ENCODE peak calls at places on chromosomes 1 and 21, in five cellular contexts. One of them, this sample, is unnamed.

GRCh38 chr1:116999596-116999995 is 2.0 kb upstream of the CD101 start:
- DNase-seq in astrocyte of the spinal cord: no peak
- DNase-seq in fibroblast of the aortic adventitia: no peak
- DNase-seq in stomach: no peak
- DNase-seq in GM12865: no peak
- DNase-seq in this sample: no peak

GRCh38 chr1:119808491-119808890 is 2.8 kb downstream of the REG4 start:
- DNase-seq in fibroblast of the aortic adventitia: peak
- DNase-seq in GM12865: no peak
- DNase-seq in stomach: no peak
- DNase-seq in astrocyte of the spinal cord: peak
- DNase-seq in this sample: no peak

GRCh38 chr1:159007734-159008133 is 2.0 kb upstream of the IFI16 start:
- DNase-seq in stomach: no peak
- DNase-seq in fibroblast of the aortic adventitia: no peak
- DNase-seq in GM12865: no peak
- DNase-seq in astrocyte of the spinal cord: no peak
- DNase-seq in this sample: no peak

GRCh38 chr1:228440761-228441500 is 24.3 kb upstream of the TRIM17 start:
- DNase-seq in astrocyte of the spinal cord: no peak
- DNase-seq in stomach: no peak
- DNase-seq in fibroblast of the aortic adventitia: no peak
- DNase-seq in GM12865: no peak
- DNase-seq in this sample: no peak

GRCh38 chr1:246142320-246142893 is 364.7 kb downstream of the SMYD3 start:
- DNase-seq in astrocyte of the spinal cord: peak
- DNase-seq in fibroblast of the aortic adventitia: peak
- DNase-seq in GM12865: no peak
- DNase-seq in stomach: no peak
- DNase-seq in this sample: no peak

GRCh38 chr21:37914211-37914900 is 1.9 kb downstream of the KCNJ6 start:
- DNase-seq in GM12865: peak
- DNase-seq in fibroblast of the aortic adventitia: no peak
- DNase-seq in stomach: no peak
- DNase-seq in astrocyte of the spinal cord: peak
- DNase-seq in this sample: peak

GRCh38 chr1:225508538-225509375 is 80.9 kb upstream of the LBR start:
- DNase-seq in fibroblast of the aortic adventitia: peak
- DNase-seq in astrocyte of the spinal cord: peak
- DNase-seq in GM12865: no peak
- DNase-seq in stomach: peak
- DNase-seq in this sample: no peak

GRCh38 chr1:77370588-77371306 is 88.9 kb downstream of the AK5 start:
- DNase-seq in GM12865: no peak
- DNase-seq in stomach: no peak
- DNase-seq in fibroblast of the aortic adventitia: peak
- DNase-seq in astrocyte of the spinal cord: peak
- DNase-seq in this sample: no peak

GRCh38 chr1:243598433-243598832 is 251.6 kb downstream of the AKT3 start:
- DNase-seq in astrocyte of the spinal cord: peak
- DNase-seq in GM12865: peak
- DNase-seq in fibroblast of the aortic adventitia: peak
- DNase-seq in stomach: no peak
- DNase-seq in this sample: no peak

GRCh38 chr21:27831821-27832569 is 865.1 kb upstream of the ADAMTS5 start:
- DNase-seq in astrocyte of the spinal cord: peak
- DNase-seq in GM12865: no peak
- DNase-seq in fibroblast of the aortic adventitia: peak
- DNase-seq in stomach: no peak
- DNase-seq in this sample: no peak

GRCh38 chr1:201266774-201267173 is 16.5 kb upstream of the PKP1 start:
- DNase-seq in stomach: peak
- DNase-seq in fibroblast of the aortic adventitia: peak
- DNase-seq in GM12865: no peak
- DNase-seq in astrocyte of the spinal cord: peak
- DNase-seq in this sample: no peak

GRCh38 chr1:218617986-218618385 is 272.9 kb downstream of the TGFB2 start:
- DNase-seq in GM12865: no peak
- DNase-seq in astrocyte of the spinal cord: no peak
- DNase-seq in fibroblast of the aortic adventitia: peak
- DNase-seq in stomach: no peak
- DNase-seq in this sample: no peak

GRCh38 chr21:33522297-33522696 is 19.6 kb downstream of the GART start:
- DNase-seq in fibroblast of the aortic adventitia: no peak
- DNase-seq in stomach: no peak
- DNase-seq in GM12865: no peak
- DNase-seq in astrocyte of the spinal cord: no peak
- DNase-seq in this sample: no peak

GRCh38 chr1:201838381-201838780 is 9.4 kb downstream of the IPO9 start:
- DNase-seq in fibroblast of the aortic adventitia: peak
- DNase-seq in stomach: no peak
- DNase-seq in GM12865: no peak
- DNase-seq in astrocyte of the spinal cord: no peak
- DNase-seq in this sample: no peak

GRCh38 chr1:53134961-53135734 is 7.3 kb downstream of the SLC1A7 start:
- DNase-seq in GM12865: no peak
- DNase-seq in fibroblast of the aortic adventitia: peak
- DNase-seq in stomach: peak
- DNase-seq in astrocyte of the spinal cord: no peak
- DNase-seq in this sample: no peak

DNA sequence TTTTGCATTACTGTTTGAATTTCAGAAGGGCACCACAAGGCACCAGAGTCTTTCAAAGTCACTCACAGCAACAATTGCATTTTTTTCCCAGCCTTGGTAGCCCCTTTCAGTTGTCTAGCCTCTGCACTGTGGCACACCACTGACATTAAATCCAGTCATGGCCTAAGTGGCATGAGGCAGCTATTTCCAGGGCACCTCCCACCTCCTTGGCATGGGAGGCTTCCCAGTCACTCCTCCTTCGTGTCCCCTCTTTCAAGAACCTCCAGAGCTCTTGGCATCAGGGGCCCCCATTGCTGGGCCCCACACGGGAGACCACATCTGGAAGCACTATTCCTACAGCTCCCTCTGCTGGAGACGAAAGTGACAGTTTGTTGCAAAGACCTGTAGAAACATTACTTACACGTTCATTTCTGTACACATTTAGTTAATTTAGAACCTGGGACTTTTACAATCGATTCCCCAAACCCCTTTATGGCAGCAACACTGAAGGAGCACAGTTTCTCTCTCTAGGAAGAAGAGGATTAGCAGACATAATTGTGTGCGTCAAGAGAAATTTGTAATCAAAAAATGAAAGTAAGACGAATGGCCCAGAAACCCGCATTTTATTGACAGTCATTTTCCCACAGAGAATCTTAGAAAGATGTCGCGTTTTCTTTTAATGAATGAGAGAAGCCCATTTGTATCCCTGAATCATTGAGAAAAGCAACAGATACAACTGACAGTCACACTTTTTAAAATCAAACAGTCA is 5.7 kb upstream of the CHD5 start:
- DNase-seq in fibroblast of the aortic adventitia: peak
- DNase-seq in astrocyte of the spinal cord: peak
- DNase-seq in GM12865: peak
- DNase-seq in stomach: no peak
- DNase-seq in this sample: peak
- TF ChIP-seq CTCF in fibroblast of the aortic adventitia: peak
- TF ChIP-seq CTCF in astrocyte of the spinal cord: peak
- TF ChIP-seq CTCF in GM12865: peak
- TF ChIP-seq CTCF in stomach: no peak
- TF ChIP-seq CTCF in this sample: peak

DNA sequence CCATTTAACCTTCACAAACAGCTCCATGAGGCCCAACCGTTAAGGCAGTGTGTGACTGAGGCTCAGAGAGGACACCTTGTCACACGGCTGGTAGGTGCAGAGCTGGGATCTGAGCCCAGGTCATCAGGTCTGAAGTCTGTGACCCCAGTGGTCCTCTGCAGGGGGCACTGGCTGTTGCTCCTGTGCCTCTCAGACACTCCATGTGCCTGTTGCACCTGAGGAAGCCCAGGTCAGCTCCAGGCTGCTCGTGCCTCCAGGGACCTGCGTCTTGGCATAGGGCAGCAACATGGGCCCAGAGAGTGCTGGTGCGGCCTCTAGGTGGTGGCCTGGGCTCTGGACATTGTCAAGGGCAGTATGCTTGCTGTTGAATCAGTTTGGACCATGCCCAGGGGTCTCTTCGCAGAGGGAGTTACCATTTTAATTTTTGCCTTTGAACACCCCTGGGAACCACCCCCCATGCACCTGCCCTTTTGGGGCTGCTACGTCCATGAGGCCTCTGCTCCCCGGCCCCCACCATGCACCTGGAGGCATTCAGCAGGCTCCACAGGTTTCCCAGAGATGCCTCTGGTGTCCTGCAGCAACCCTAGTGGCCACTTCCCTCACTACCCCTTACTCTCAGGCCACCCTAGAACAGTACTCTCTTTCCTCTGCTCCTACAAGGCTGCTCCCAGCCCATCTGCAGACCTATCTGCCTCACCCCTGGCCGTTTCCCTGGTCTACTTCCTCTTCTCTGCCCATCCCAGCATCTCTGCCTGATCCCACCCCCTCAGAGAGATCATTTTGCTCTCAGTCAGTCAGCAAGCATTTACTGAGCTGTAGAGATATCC is 25.2 kb upstream of the EPS8L3 start:
- DNase-seq in stomach: peak
- DNase-seq in GM12865: no peak
- DNase-seq in fibroblast of the aortic adventitia: no peak
- DNase-seq in astrocyte of the spinal cord: no peak
- DNase-seq in this sample: peak
- TF ChIP-seq CTCF in stomach: no peak
- TF ChIP-seq CTCF in GM12865: peak
- TF ChIP-seq CTCF in fibroblast of the aortic adventitia: peak
- TF ChIP-seq CTCF in astrocyte of the spinal cord: peak
- TF ChIP-seq CTCF in this sample: peak

DNA sequence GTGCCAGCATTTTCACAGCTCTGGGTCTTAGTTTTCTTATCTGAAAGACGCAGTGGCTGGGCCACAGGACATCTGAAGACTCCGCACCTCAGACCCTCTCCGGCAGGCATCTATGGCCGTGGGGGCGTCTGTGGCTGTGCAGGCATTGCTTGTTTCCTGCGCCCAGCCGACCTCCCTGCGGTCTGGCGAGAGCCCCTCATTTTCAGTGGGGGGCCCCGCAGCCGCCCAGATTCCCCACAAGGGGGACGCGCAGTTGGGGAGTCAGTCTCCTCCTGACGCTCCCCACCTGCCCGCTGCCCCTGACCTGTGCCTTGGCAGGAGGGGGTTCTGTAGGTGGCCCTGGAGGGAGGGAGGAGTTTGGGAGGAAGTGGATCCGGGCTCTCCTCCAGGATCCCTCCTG is 3.5 kb upstream of the TFF1 start:
- DNase-seq in GM12865: no peak
- DNase-seq in stomach: no peak
- DNase-seq in fibroblast of the aortic adventitia: no peak
- DNase-seq in astrocyte of the spinal cord: no peak
- DNase-seq in this sample: no peak
- TF ChIP-seq CTCF in GM12865: no peak
- TF ChIP-seq CTCF in stomach: no peak
- TF ChIP-seq CTCF in fibroblast of the aortic adventitia: no peak
- TF ChIP-seq CTCF in astrocyte of the spinal cord: no peak
- TF ChIP-seq CTCF in this sample: no peak

GRCh38 chr1:43227138-43227836 is 42.5 kb upstream of the TMEM125 start:
- DNase-seq in stomach: peak
- DNase-seq in GM12865: peak
- DNase-seq in astrocyte of the spinal cord: peak
- DNase-seq in fibroblast of the aortic adventitia: peak
- DNase-seq in this sample: peak
- TF ChIP-seq CTCF in stomach: peak
- TF ChIP-seq CTCF in GM12865: peak
- TF ChIP-seq CTCF in astrocyte of the spinal cord: peak
- TF ChIP-seq CTCF in fibroblast of the aortic adventitia: peak
- TF ChIP-seq CTCF in this sample: peak

GRCh38 chr1:178693368-178693767 is 31.7 kb upstream of the RALGPS2 start:
- DNase-seq in stomach: no peak
- DNase-seq in astrocyte of the spinal cord: no peak
- DNase-seq in GM12865: no peak
- DNase-seq in fibroblast of the aortic adventitia: peak
- DNase-seq in this sample: no peak

GRCh38 chr1:178690496-178690895 is 34.5 kb upstream of the RALGPS2 start:
- DNase-seq in fibroblast of the aortic adventitia: no peak
- DNase-seq in astrocyte of the spinal cord: no peak
- DNase-seq in stomach: no peak
- DNase-seq in GM12865: no peak
- DNase-seq in this sample: no peak

GRCh38 chr1:178689769-178690168 is 35.3 kb upstream of the RALGPS2 start:
- DNase-seq in fibroblast of the aortic adventitia: peak
- DNase-seq in astrocyte of the spinal cord: no peak
- DNase-seq in GM12865: no peak
- DNase-seq in stomach: no peak
- DNase-seq in this sample: no peak

GRCh38 chr1:178694923-178695525 is 30.0 kb upstream of the RALGPS2 start:
- DNase-seq in astrocyte of the spinal cord: no peak
- DNase-seq in fibroblast of the aortic adventitia: no peak
- DNase-seq in stomach: no peak
- DNase-seq in GM12865: no peak
- DNase-seq in this sample: no peak

DNA sequence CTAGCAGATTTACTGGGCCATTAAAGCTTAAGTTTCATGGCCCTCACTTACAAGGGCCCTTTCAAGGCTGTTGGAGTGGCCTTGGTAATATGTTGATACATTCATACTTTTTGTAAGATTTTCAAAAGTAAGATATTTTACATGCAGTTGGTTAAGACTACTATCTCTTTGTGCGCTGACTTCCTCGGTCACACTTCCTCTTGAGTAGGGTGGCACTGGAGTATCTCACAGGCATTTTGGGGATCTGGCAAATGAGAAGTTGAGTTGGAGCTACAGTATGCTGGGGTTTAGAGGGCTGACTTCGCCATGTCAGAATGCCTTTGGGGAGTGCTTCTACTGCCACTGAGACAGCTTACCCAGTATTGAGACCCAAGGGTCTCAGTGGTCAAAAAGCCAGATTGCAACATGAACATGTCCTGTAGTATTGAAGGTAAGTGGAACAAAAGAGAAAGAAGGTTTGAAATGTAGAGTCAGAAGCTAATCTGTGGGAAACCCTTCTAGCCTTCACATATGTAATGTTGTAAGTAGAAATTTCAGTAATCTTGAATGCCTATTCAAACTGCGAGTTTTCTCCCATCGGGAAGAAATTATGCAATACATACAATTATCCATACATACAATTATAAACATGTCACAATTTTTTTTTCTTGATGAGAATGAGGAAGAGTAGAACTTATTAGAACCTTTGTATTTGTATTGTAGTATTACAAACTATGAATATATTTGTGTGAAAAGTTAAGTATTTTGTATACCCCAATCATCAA is 32.3 kb upstream of the RALGPS2 start:
- DNase-seq in GM12865: no peak
- DNase-seq in stomach: no peak
- DNase-seq in astrocyte of the spinal cord: no peak
- DNase-seq in fibroblast of the aortic adventitia: no peak
- DNase-seq in this sample: no peak
- TF ChIP-seq CTCF in GM12865: no peak
- TF ChIP-seq CTCF in stomach: no peak
- TF ChIP-seq CTCF in astrocyte of the spinal cord: no peak
- TF ChIP-seq CTCF in fibroblast of the aortic adventitia: no peak
- TF ChIP-seq CTCF in this sample: no peak

GRCh38 chr21:34762761-34763160 is 94.0 kb downstream of the CLIC6 start:
- DNase-seq in fibroblast of the aortic adventitia: no peak
- DNase-seq in GM12865: no peak
- DNase-seq in astrocyte of the spinal cord: peak
- DNase-seq in stomach: no peak
- DNase-seq in this sample: no peak
- TF ChIP-seq CTCF in fibroblast of the aortic adventitia: no peak
- TF ChIP-seq CTCF in GM12865: no peak
- TF ChIP-seq CTCF in astrocyte of the spinal cord: no peak
- TF ChIP-seq CTCF in stomach: no peak
- TF ChIP-seq CTCF in this sample: no peak

This sample was measured in GM20000.